ENCODE peak calls at places on chromosomes 16 and 17, in seven cellular contexts. One of them, this sample, is unnamed.
A peak's percentile ranks its signal among the peaks of the same experiment; 100 is the strongest.

GRCh38 chr17:18993876-18994275 is 10.7 kb downstream of the FAM83G start:
- DNase-seq in NCI-H510A: no peak
- DNase-seq in left kidney: peak; percentile 74
- DNase-seq in KBM-7: no peak
- DNase-seq in stimulated activated CD4-positive, alpha-beta T cell treated with anti-CD3 and anti-CD28 coated beads, Interleukin-1b, Interleukin-23, amount 100 ng/mL, for 1 hour: no peak
- DNase-seq in HTR-8/SVneo: no peak
- DNase-seq in CD4-positive, CD25-positive, alpha-beta regulatory T cell: no peak
- DNase-seq in this sample: no peak

GRCh38 chr16:54177857-54178490 is 108.6 kb downstream of the IRX3 start:
- DNase-seq in NCI-H510A: no peak
- DNase-seq in left kidney: no peak
- DNase-seq in KBM-7: no peak
- DNase-seq in stimulated activated CD4-positive, alpha-beta T cell treated with anti-CD3 and anti-CD28 coated beads, Interleukin-1b, Interleukin-23, amount 100 ng/mL, for 1 hour: no peak
- DNase-seq in HTR-8/SVneo: no peak
- DNase-seq in CD4-positive, CD25-positive, alpha-beta regulatory T cell: no peak
- DNase-seq in this sample: no peak

GRCh38 chr16:17316005-17316404 is 154.8 kb downstream of the XYLT1 start:
- DNase-seq in NCI-H510A: no peak
- DNase-seq in left kidney: no peak
- DNase-seq in KBM-7: no peak
- DNase-seq in stimulated activated CD4-positive, alpha-beta T cell treated with anti-CD3 and anti-CD28 coated beads, Interleukin-1b, Interleukin-23, amount 100 ng/mL, for 1 hour: no peak
- DNase-seq in HTR-8/SVneo: no peak
- DNase-seq in CD4-positive, CD25-positive, alpha-beta regulatory T cell: no peak
- DNase-seq in this sample: no peak

GRCh38 chr17:62781356-62781755 is 26.8 kb downstream of the MARCHF10 start:
- DNase-seq in NCI-H510A: peak; percentile 34
- DNase-seq in left kidney: no peak
- DNase-seq in KBM-7: no peak
- DNase-seq in stimulated activated CD4-positive, alpha-beta T cell treated with anti-CD3 and anti-CD28 coated beads, Interleukin-1b, Interleukin-23, amount 100 ng/mL, for 1 hour: no peak
- DNase-seq in HTR-8/SVneo: no peak
- DNase-seq in CD4-positive, CD25-positive, alpha-beta regulatory T cell: no peak
- DNase-seq in this sample: no peak

GRCh38 chr17:73768691-73769090 is 124.4 kb upstream of the SDK2 start:
- DNase-seq in NCI-H510A: no peak
- DNase-seq in left kidney: no peak
- DNase-seq in KBM-7: no peak
- DNase-seq in stimulated activated CD4-positive, alpha-beta T cell treated with anti-CD3 and anti-CD28 coated beads, Interleukin-1b, Interleukin-23, amount 100 ng/mL, for 1 hour: no peak
- DNase-seq in HTR-8/SVneo: no peak
- DNase-seq in CD4-positive, CD25-positive, alpha-beta regulatory T cell: no peak
- DNase-seq in this sample: no peak

GRCh38 chr16:11398136-11398535 is 52.9 kb downstream of the RMI2 start:
- DNase-seq in NCI-H510A: no peak
- DNase-seq in left kidney: no peak
- DNase-seq in KBM-7: no peak
- DNase-seq in stimulated activated CD4-positive, alpha-beta T cell treated with anti-CD3 and anti-CD28 coated beads, Interleukin-1b, Interleukin-23, amount 100 ng/mL, for 1 hour: no peak
- DNase-seq in HTR-8/SVneo: no peak
- DNase-seq in CD4-positive, CD25-positive, alpha-beta regulatory T cell: no peak
- DNase-seq in this sample: no peak

GRCh38 chr16:11691771-11692170 is 23.5 kb downstream of the SNN start:
- DNase-seq in NCI-H510A: no peak
- DNase-seq in left kidney: no peak
- DNase-seq in KBM-7: no peak
- DNase-seq in stimulated activated CD4-positive, alpha-beta T cell treated with anti-CD3 and anti-CD28 coated beads, Interleukin-1b, Interleukin-23, amount 100 ng/mL, for 1 hour: no peak
- DNase-seq in HTR-8/SVneo: no peak
- DNase-seq in CD4-positive, CD25-positive, alpha-beta regulatory T cell: no peak
- DNase-seq in this sample: no peak

GRCh38 chr16:62363451-62363850 is 327.2 kb upstream of the CDH8 start:
- DNase-seq in NCI-H510A: no peak
- DNase-seq in left kidney: peak; percentile 18
- DNase-seq in KBM-7: no peak
- DNase-seq in stimulated activated CD4-positive, alpha-beta T cell treated with anti-CD3 and anti-CD28 coated beads, Interleukin-1b, Interleukin-23, amount 100 ng/mL, for 1 hour: no peak
- DNase-seq in HTR-8/SVneo: no peak
- DNase-seq in CD4-positive, CD25-positive, alpha-beta regulatory T cell: no peak
- DNase-seq in this sample: no peak

GRCh38 chr16:81520151-81520470 is 75.5 kb downstream of the CMIP start:
- DNase-seq in NCI-H510A: no peak
- DNase-seq in left kidney: no peak
- DNase-seq in KBM-7: no peak
- DNase-seq in stimulated activated CD4-positive, alpha-beta T cell treated with anti-CD3 and anti-CD28 coated beads, Interleukin-1b, Interleukin-23, amount 100 ng/mL, for 1 hour: no peak
- DNase-seq in HTR-8/SVneo: no peak
- DNase-seq in CD4-positive, CD25-positive, alpha-beta regulatory T cell: no peak
- DNase-seq in this sample: no peak

GRCh38 chr17:4483012-4483840 is 15.5 kb upstream of the SPNS2 start:
- DNase-seq in NCI-H510A: no peak
- DNase-seq in left kidney: no peak
- DNase-seq in KBM-7: no peak
- DNase-seq in stimulated activated CD4-positive, alpha-beta T cell treated with anti-CD3 and anti-CD28 coated beads, Interleukin-1b, Interleukin-23, amount 100 ng/mL, for 1 hour: no peak
- DNase-seq in HTR-8/SVneo: no peak
- DNase-seq in CD4-positive, CD25-positive, alpha-beta regulatory T cell: no peak
- DNase-seq in this sample: no peak

GRCh38 chr17:35668807-35669206 is 62.6 kb upstream of the RASL10B start:
- DNase-seq in NCI-H510A: no peak
- DNase-seq in left kidney: no peak
- DNase-seq in KBM-7: no peak
- DNase-seq in stimulated activated CD4-positive, alpha-beta T cell treated with anti-CD3 and anti-CD28 coated beads, Interleukin-1b, Interleukin-23, amount 100 ng/mL, for 1 hour: no peak
- DNase-seq in HTR-8/SVneo: no peak
- DNase-seq in CD4-positive, CD25-positive, alpha-beta regulatory T cell: no peak
- DNase-seq in this sample: no peak

GRCh38 chr16:75244844-75245758 is 6.3 kb downstream of the BCAR1 start:
- DNase-seq in NCI-H510A: no peak
- DNase-seq in left kidney: peak; percentile 76
- DNase-seq in KBM-7: no peak
- DNase-seq in stimulated activated CD4-positive, alpha-beta T cell treated with anti-CD3 and anti-CD28 coated beads, Interleukin-1b, Interleukin-23, amount 100 ng/mL, for 1 hour: no peak
- DNase-seq in HTR-8/SVneo: peak; percentile 97
- DNase-seq in CD4-positive, CD25-positive, alpha-beta regulatory T cell: no peak
- DNase-seq in this sample: no peak

This sample was measured in immature natural killer cell.